ENCODE peak calls at places on chromosomes 12 and 14, in eight cellular contexts. One of them, this sample, is unnamed.

GRCh38 chr14:92951912-92952471 is 29.0 kb downstream of the CHGA start:
- DNase-seq in transverse colon: peak; percentile 84
- DNase-seq in GM23338: peak; percentile 82
- DNase-seq in stomach: peak; percentile 86
- DNase-seq in breast epithelium: peak; percentile 67
- DNase-seq in vagina: no peak
- DNase-seq in GM12878: peak; percentile 37
- DNase-seq in HCT116: peak; percentile 27
- DNase-seq in this sample: peak; percentile 95

GRCh38 chr12:124125472-124125871 is 152.5 kb downstream of the ZNF664 start:
- DNase-seq in transverse colon: no peak
- DNase-seq in GM23338: no peak
- DNase-seq in stomach: no peak
- DNase-seq in breast epithelium: no peak
- DNase-seq in vagina: no peak
- DNase-seq in GM12878: peak; percentile 72
- DNase-seq in HCT116: no peak
- DNase-seq in this sample: no peak

GRCh38 chr12:10501031-10501430 is 4.7 kb upstream of the EIF2S3B start:
- DNase-seq in transverse colon: no peak
- DNase-seq in GM23338: no peak
- DNase-seq in stomach: no peak
- DNase-seq in breast epithelium: no peak
- DNase-seq in vagina: no peak
- DNase-seq in GM12878: no peak
- DNase-seq in HCT116: peak; percentile 2
- DNase-seq in this sample: no peak

GRCh38 chr12:103020839-103021238 is 63.4 kb downstream of the ASCL1 start:
- DNase-seq in transverse colon: no peak
- DNase-seq in GM23338: no peak
- DNase-seq in stomach: no peak
- DNase-seq in breast epithelium: no peak
- DNase-seq in vagina: no peak
- DNase-seq in GM12878: peak; percentile 20
- DNase-seq in HCT116: no peak
- DNase-seq in this sample: no peak

GRCh38 chr12:84508325-84508861 is 404.2 kb downstream of the SLC6A15 start:
- DNase-seq in transverse colon: no peak
- DNase-seq in GM23338: peak; percentile 56
- DNase-seq in stomach: no peak
- DNase-seq in breast epithelium: no peak
- DNase-seq in vagina: no peak
- DNase-seq in GM12878: no peak
- DNase-seq in HCT116: peak; percentile 57
- DNase-seq in this sample: no peak

GRCh38 chr14:104427126-104427851 is 152.3 kb upstream of the C14orf180 start:
- DNase-seq in transverse colon: no peak
- DNase-seq in GM23338: no peak
- DNase-seq in stomach: peak; percentile 19
- DNase-seq in breast epithelium: peak; percentile 45
- DNase-seq in vagina: peak; percentile 52
- DNase-seq in GM12878: no peak
- DNase-seq in HCT116: no peak
- DNase-seq in this sample: no peak

GRCh38 chr12:121534495-121535148 is 46.2 kb downstream of the KDM2B start:
- DNase-seq in transverse colon: no peak
- DNase-seq in GM23338: peak; percentile 73
- DNase-seq in stomach: no peak
- DNase-seq in breast epithelium: no peak
- DNase-seq in vagina: no peak
- DNase-seq in GM12878: no peak
- DNase-seq in HCT116: no peak
- DNase-seq in this sample: no peak

GRCh38 chr14:31583043-31583442 is 21.8 kb downstream of the NUBPL start:
- DNase-seq in transverse colon: no peak
- DNase-seq in GM23338: no peak
- DNase-seq in stomach: no peak
- DNase-seq in breast epithelium: no peak
- DNase-seq in vagina: no peak
- DNase-seq in GM12878: no peak
- DNase-seq in HCT116: no peak
- DNase-seq in this sample: no peak

GRCh38 chr14:55245657-55246268 is 25.5 kb upstream of the FBXO34 start:
- DNase-seq in transverse colon: peak; percentile 14
- DNase-seq in GM23338: peak; percentile 64
- DNase-seq in stomach: no peak
- DNase-seq in breast epithelium: no peak
- DNase-seq in vagina: no peak
- DNase-seq in GM12878: no peak
- DNase-seq in HCT116: peak; percentile 21
- DNase-seq in this sample: no peak

GRCh38 chr12:38507839-38508238 is 191.3 kb downstream of the ALG10B start:
- DNase-seq in transverse colon: no peak
- DNase-seq in GM23338: no peak
- DNase-seq in stomach: no peak
- DNase-seq in breast epithelium: no peak
- DNase-seq in vagina: no peak
- DNase-seq in GM12878: no peak
- DNase-seq in HCT116: no peak
- DNase-seq in this sample: peak; percentile 38

GRCh38 chr12:127926004-127926403 is 341.0 kb upstream of the TMEM132C start:
- DNase-seq in transverse colon: peak; percentile 25
- DNase-seq in GM23338: peak; percentile 49
- DNase-seq in stomach: no peak
- DNase-seq in breast epithelium: no peak
- DNase-seq in vagina: no peak
- DNase-seq in GM12878: no peak
- DNase-seq in HCT116: no peak
- DNase-seq in this sample: no peak

GRCh38 chr14:43475762-43476161 is 1031.3 kb downstream of the FSCB start:
- DNase-seq in transverse colon: no peak
- DNase-seq in GM23338: no peak
- DNase-seq in stomach: no peak
- DNase-seq in breast epithelium: no peak
- DNase-seq in vagina: no peak
- DNase-seq in GM12878: no peak
- DNase-seq in HCT116: no peak
- DNase-seq in this sample: no peak

GRCh38 chr12:53862831-53863230 is 75.8 kb upstream of the HOXC13 start:
- DNase-seq in transverse colon: no peak
- DNase-seq in GM23338: no peak
- DNase-seq in stomach: no peak
- DNase-seq in breast epithelium: no peak
- DNase-seq in vagina: no peak
- DNase-seq in GM12878: no peak
- DNase-seq in HCT116: no peak
- DNase-seq in this sample: no peak

GRCh38 chr14:55571125-55571889 is 8.7 kb upstream of the KTN1 start:
- DNase-seq in transverse colon: no peak
- DNase-seq in GM23338: no peak
- DNase-seq in stomach: no peak
- DNase-seq in breast epithelium: no peak
- DNase-seq in vagina: no peak
- DNase-seq in GM12878: no peak
- DNase-seq in HCT116: no peak
- DNase-seq in this sample: no peak

GRCh38 chr14:71324767-71325272 is 417.6 kb downstream of the PCNX1 start:
- DNase-seq in transverse colon: peak; percentile 37
- DNase-seq in GM23338: peak; percentile 66
- DNase-seq in stomach: no peak
- DNase-seq in breast epithelium: no peak
- DNase-seq in vagina: no peak
- DNase-seq in GM12878: peak; percentile 89
- DNase-seq in HCT116: no peak
- DNase-seq in this sample: no peak

GRCh38 chr14:35355981-35356839 is 48.3 kb downstream of the NFKBIA start:
- DNase-seq in transverse colon: peak; percentile 90
- DNase-seq in GM23338: no peak
- DNase-seq in stomach: no peak
- DNase-seq in breast epithelium: no peak
- DNase-seq in vagina: no peak
- DNase-seq in GM12878: no peak
- DNase-seq in HCT116: peak; percentile 40
- DNase-seq in this sample: no peak

GRCh38 chr14:104307246-104307626 is 168.8 kb downstream of the KIF26A start:
- DNase-seq in transverse colon: no peak
- DNase-seq in GM23338: no peak
- DNase-seq in stomach: no peak
- DNase-seq in breast epithelium: no peak
- DNase-seq in vagina: no peak
- DNase-seq in GM12878: no peak
- DNase-seq in HCT116: no peak
- DNase-seq in this sample: no peak

GRCh38 chr12:50026691-50027090 is 1.4 kb upstream of the RACGAP1 start:
- DNase-seq in transverse colon: no peak
- DNase-seq in GM23338: no peak
- DNase-seq in stomach: no peak
- DNase-seq in breast epithelium: no peak
- DNase-seq in vagina: peak; percentile 34
- DNase-seq in GM12878: no peak
- DNase-seq in HCT116: no peak
- DNase-seq in this sample: peak; percentile 5

GRCh38 chr12:49627752-49628360 is 4.5 kb downstream of the PRPF40B start:
- DNase-seq in transverse colon: no peak
- DNase-seq in GM23338: no peak
- DNase-seq in stomach: no peak
- DNase-seq in breast epithelium: no peak
- DNase-seq in vagina: no peak
- DNase-seq in GM12878: no peak
- DNase-seq in HCT116: peak; percentile 23
- DNase-seq in this sample: no peak

GRCh38 chr14:103949386-103949785 is 7.1 kb upstream of the RD3L start:
- DNase-seq in transverse colon: no peak
- DNase-seq in GM23338: no peak
- DNase-seq in stomach: no peak
- DNase-seq in breast epithelium: no peak
- DNase-seq in vagina: no peak
- DNase-seq in GM12878: no peak
- DNase-seq in HCT116: no peak
- DNase-seq in this sample: no peak

GRCh38 chr14:77124345-77125274 is 17.0 kb downstream of the ZDHHC22 start:
- DNase-seq in transverse colon: peak; percentile 67
- DNase-seq in GM23338: peak; percentile 62
- DNase-seq in stomach: peak; percentile 72
- DNase-seq in breast epithelium: no peak
- DNase-seq in vagina: no peak
- DNase-seq in GM12878: no peak
- DNase-seq in HCT116: no peak
- DNase-seq in this sample: peak; percentile 92

GRCh38 chr12:54711664-54712063 is 63.5 kb upstream of the DCD start:
- DNase-seq in transverse colon: no peak
- DNase-seq in GM23338: no peak
- DNase-seq in stomach: no peak
- DNase-seq in breast epithelium: no peak
- DNase-seq in vagina: no peak
- DNase-seq in GM12878: no peak
- DNase-seq in HCT116: no peak
- DNase-seq in this sample: no peak

GRCh38 chr14:60796434-60796833 is 61.9 kb downstream of the MNAT1 start:
- DNase-seq in transverse colon: no peak
- DNase-seq in GM23338: no peak
- DNase-seq in stomach: no peak
- DNase-seq in breast epithelium: no peak
- DNase-seq in vagina: no peak
- DNase-seq in GM12878: no peak
- DNase-seq in HCT116: no peak
- DNase-seq in this sample: no peak

GRCh38 chr14:97523936-97524335 is 726.8 kb downstream of the VRK1 start:
- DNase-seq in transverse colon: no peak
- DNase-seq in GM23338: no peak
- DNase-seq in stomach: no peak
- DNase-seq in breast epithelium: no peak
- DNase-seq in vagina: no peak
- DNase-seq in GM12878: no peak
- DNase-seq in HCT116: peak; percentile 36
- DNase-seq in this sample: no peak

GRCh38 chr14:97527993-97528392 is 730.8 kb downstream of the VRK1 start:
- DNase-seq in transverse colon: no peak
- DNase-seq in GM23338: no peak
- DNase-seq in stomach: no peak
- DNase-seq in breast epithelium: no peak
- DNase-seq in vagina: no peak
- DNase-seq in GM12878: no peak
- DNase-seq in HCT116: no peak
- DNase-seq in this sample: no peak

GRCh38 chr14:97524579-97525319 is 727.6 kb downstream of the VRK1 start:
- DNase-seq in transverse colon: no peak
- DNase-seq in GM23338: no peak
- DNase-seq in stomach: no peak
- DNase-seq in breast epithelium: no peak
- DNase-seq in vagina: no peak
- DNase-seq in GM12878: no peak
- DNase-seq in HCT116: no peak
- DNase-seq in this sample: no peak
- H3K4me3 ChIP-seq in transverse colon: no peak overlapping the region
- H3K4me3 ChIP-seq in GM23338: no peak overlapping the region
- H3K4me3 ChIP-seq in stomach: no peak overlapping the region
- H3K4me3 ChIP-seq in breast epithelium: no peak overlapping the region
- H3K4me3 ChIP-seq in vagina: no peak overlapping the region
- H3K4me3 ChIP-seq in GM12878: no peak overlapping the region
- H3K4me3 ChIP-seq in HCT116: no peak overlapping the region
- H3K4me3 ChIP-seq in this sample: no peak overlapping the region

GRCh38 chr14:32932302-32932920 is 6.3 kb upstream of the NPAS3 start:
- DNase-seq in transverse colon: no peak
- DNase-seq in GM23338: peak; percentile 38
- DNase-seq in stomach: no peak
- DNase-seq in breast epithelium: no peak
- DNase-seq in vagina: no peak
- DNase-seq in GM12878: no peak
- DNase-seq in HCT116: no peak
- DNase-seq in this sample: no peak
- H3K27ac ChIP-seq in transverse colon: no peak overlapping the region
- H3K27ac ChIP-seq in GM23338: no peak overlapping the region
- H3K27ac ChIP-seq in stomach: no peak overlapping the region
- H3K27ac ChIP-seq in breast epithelium: no peak overlapping the region
- H3K27ac ChIP-seq in vagina: no peak overlapping the region
- H3K27ac ChIP-seq in GM12878: no peak overlapping the region
- H3K27ac ChIP-seq in HCT116: no peak overlapping the region
- H3K27ac ChIP-seq in this sample: no peak overlapping the region

DNA sequence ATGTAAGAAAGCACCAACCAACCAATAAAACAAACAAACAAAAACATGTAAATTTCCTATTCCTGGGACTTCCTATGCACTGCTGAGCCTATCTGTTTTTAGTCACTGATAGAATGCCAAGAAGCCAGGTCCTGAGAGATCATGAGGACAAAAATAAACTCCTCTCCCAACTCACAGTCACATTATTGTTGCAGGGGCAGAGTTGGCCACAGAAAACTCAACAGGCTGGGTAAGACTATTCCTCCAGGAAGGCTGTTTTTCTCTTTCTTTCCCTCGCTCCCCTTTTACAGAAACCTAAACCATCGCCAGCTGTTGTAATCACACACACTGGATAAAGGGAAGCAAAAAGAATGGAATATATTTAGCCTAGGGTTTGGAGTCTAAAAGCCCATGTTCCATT is 55.8 kb upstream of the METAP2 start:
- DNase-seq in transverse colon: no peak
- DNase-seq in GM23338: no peak
- DNase-seq in stomach: no peak
- DNase-seq in breast epithelium: no peak
- DNase-seq in vagina: no peak
- DNase-seq in GM12878: no peak
- DNase-seq in HCT116: no peak
- DNase-seq in this sample: no peak
- TF ChIP-seq POLR2AphosphoS5 in transverse colon: no peak
- TF ChIP-seq POLR2AphosphoS5 in GM23338: no peak
- TF ChIP-seq POLR2AphosphoS5 in stomach: no peak
- TF ChIP-seq POLR2AphosphoS5 in breast epithelium: no peak
- TF ChIP-seq POLR2AphosphoS5 in vagina: no peak
- TF ChIP-seq POLR2AphosphoS5 in GM12878: no peak
- TF ChIP-seq POLR2AphosphoS5 in HCT116: no peak
- TF ChIP-seq POLR2AphosphoS5 in this sample: no peak

GRCh38 chr12:16349132-16349463 is 1.7 kb downstream of the MGST1 start:
- DNase-seq in transverse colon: peak; percentile 67
- DNase-seq in GM23338: peak; percentile 56
- DNase-seq in stomach: peak; percentile 73
- DNase-seq in breast epithelium: peak; percentile 59
- DNase-seq in vagina: no peak
- DNase-seq in GM12878: no peak
- DNase-seq in HCT116: no peak
- DNase-seq in this sample: no peak
- H3K4me3 ChIP-seq in transverse colon: peak overlapping the region; percentile 55
- H3K4me3 ChIP-seq in GM23338: peak overlapping the region; percentile 71
- H3K4me3 ChIP-seq in stomach: peak overlapping the region; percentile 52
- H3K4me3 ChIP-seq in breast epithelium: peak overlapping the region; percentile 81
- H3K4me3 ChIP-seq in vagina: peak overlapping the region; percentile 28
- H3K4me3 ChIP-seq in GM12878: no peak overlapping the region
- H3K4me3 ChIP-seq in HCT116: peak overlapping the region; percentile 82
- H3K4me3 ChIP-seq in this sample: no peak overlapping the region